ENCODE peak calls at places on chromosomes 2 and 18, in five cellular contexts. X, O, T, S and Y are unnamed samples. For H3K36me3, the result is how much of the 10 kb centered on the place peaks cover.

GRCh38 chr2:118729760-118730159 is 117.7 kb downstream of the EN1 start:
- ATAC-seq in X (no peak), O (peak), T (no peak), S (no peak), Y (no peak)

GRCh38 chr2:237475704-237476107 is 11.3 kb upstream of the MLPH start:
- ATAC-seq in X (peak), O (peak), T (peak), S (no peak), Y (peak)

GRCh38 chr2:157747695-157748370 is 119.2 kb upstream of the ACVR1C start:
- ATAC-seq in X (no peak), O (no peak), T (no peak), S (peak), Y (peak)

GRCh38 chr2:162074937-162075688 is 1.1 kb upstream of the DPP4 start:
- ATAC-seq in X (peak), O (no peak), T (no peak), S (no peak), Y (no peak)

GRCh38 chr2:178074123-178075005 is 1.8 kb upstream of the PDE11A start:
- ATAC-seq in X (no peak), O (peak), T (no peak), S (no peak), Y (no peak)

GRCh38 chr2:169711751-169712509 is 17.7 kb downstream of the PHOSPHO2 start:
- ATAC-seq in X (no peak), O (peak), T (no peak), S (no peak), Y (no peak)

GRCh38 chr2:32758232-32758631 is 130.4 kb downstream of the TTC27 start:
- ATAC-seq in X (no peak), O (no peak), T (peak), S (no peak), Y (no peak)

GRCh38 chr18:13797157-13797611 is 26.8 kb upstream of the MC5R start:
- ATAC-seq in X (no peak), O (no peak), T (no peak), S (no peak), Y (no peak)

GRCh38 chr2:241182126-241182525 is 6.4 kb upstream of the ANO7 start:
- ATAC-seq in X (no peak), O (no peak), T (no peak), S (no peak), Y (no peak)

GRCh38 chr2:113894156-113894743 is 4.4 kb downstream of the ACTR3 start:
- ATAC-seq in X (peak), O (peak), T (peak), S (no peak), Y (no peak)

GRCh38 chr2:118121986-118122767 is 33.9 kb downstream of the INSIG2 start:
- ATAC-seq in X (no peak), O (no peak), T (no peak), S (no peak), Y (no peak)

GRCh38 chr2:37349376-37349775 is 4.9 kb downstream of the QPCT start:
- ATAC-seq in X (peak), O (no peak), T (no peak), S (peak), Y (no peak)

GRCh38 chr2:10915731-10916331 is 4.1 kb downstream of the KCNF1 start:
- ATAC-seq in X (peak), O (no peak), T (no peak), S (no peak), Y (no peak)

GRCh38 chr18:10072659-10073309 is 159.0 kb downstream of the VAPA start:
- ATAC-seq in X (no peak), O (no peak), T (no peak), S (no peak), Y (no peak)

GRCh38 chr18:58394046-58394445 is 234.8 kb downstream of the ALPK2 start:
- ATAC-seq in X (no peak), O (no peak), T (no peak), S (no peak), Y (no peak)

GRCh38 chr2:40415391-40415790 is 36.5 kb downstream of the SLC8A1 start:
- ATAC-seq in X (no peak), O (no peak), T (no peak), S (no peak), Y (no peak)

GRCh38 chr2:236675051-236675450 is 105.4 kb downstream of the ACKR3 start:
- ATAC-seq in X (no peak), O (no peak), T (no peak), S (no peak), Y (no peak)

GRCh38 chr2:127400897-127401756 is 13.4 kb upstream of the MAP3K2 start:
- ATAC-seq in X (peak), O (no peak), T (peak), S (no peak), Y (peak)

GRCh38 chr2:64695656-64696310 is 42.1 kb upstream of the SERTAD2 start:
- ATAC-seq in X (no peak), O (no peak), T (no peak), S (no peak), Y (no peak)

GRCh38 chr2:39488450-39488849 is 51.4 kb upstream of the MAP4K3 start:
- ATAC-seq in X (peak), O (peak), T (peak), S (no peak), Y (peak)

GRCh38 chr18:79604913-79605235 is 74.7 kb upstream of the CTDP1 start:
- ATAC-seq in X (no peak), O (no peak), T (no peak), S (no peak), Y (no peak)

GRCh38 chr2:58834404-58834803 is 593.3 kb upstream of the FANCL start:
- ATAC-seq in X (no peak), O (peak), T (no peak), S (no peak), Y (no peak)

GRCh38 chr2:120641366-120641771 is 94.3 kb upstream of the GLI2 start:
- ATAC-seq in X (no peak), O (no peak), T (no peak), S (no peak), Y (no peak)

GRCh38 chr18:75365230-75365629 is 62.3 kb downstream of the SMIM21 start:
- ATAC-seq in X (no peak), O (no peak), T (no peak), S (no peak), Y (no peak)

GRCh38 chr2:105421053-105421452 is 22.2 kb upstream of the FHL2 start:
- ATAC-seq in X (peak), O (no peak), T (no peak), S (no peak), Y (no peak)

GRCh38 chr2:237931205-237931721 is 35.6 kb upstream of the UBE2F start:
- ATAC-seq in X (no peak), O (no peak), T (no peak), S (peak), Y (peak)

GRCh38 chr2:170221317-170222288 is 43.7 kb downstream of the MYO3B start:
- ATAC-seq in X (no peak), O (peak), T (no peak), S (peak), Y (no peak)

DNA sequence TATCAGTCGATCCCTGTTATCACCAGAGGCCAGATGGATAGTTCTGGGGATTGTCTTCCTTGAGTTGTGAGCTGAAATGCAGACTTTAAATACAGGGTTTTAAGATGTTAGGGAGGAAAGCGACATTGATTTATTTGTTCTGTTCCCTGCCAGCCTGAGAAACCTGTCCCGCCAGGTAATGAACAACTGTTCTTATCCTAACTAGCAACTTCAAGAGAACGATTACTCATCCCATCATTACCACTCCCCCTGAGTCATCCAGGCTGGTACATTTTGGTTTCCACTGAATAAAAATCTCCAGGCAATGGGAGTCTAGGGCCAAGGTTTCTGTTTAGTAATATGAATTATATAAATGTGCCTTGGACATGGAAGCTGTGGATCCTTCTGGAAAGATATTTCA is 131.2 kb downstream of the LYPD6B start:
- ATAC-seq in X (no peak), O (no peak), T (peak), S (no peak), Y (no peak)
- TF ChIP-seq EP300 in X (no peak), O (no peak), T (no peak), S (no peak), Y (no peak)

GRCh38 chr2:26217720-26218119 is 26.7 kb downstream of the HADHA start:
- ATAC-seq in X (no peak), O (no peak), T (no peak), S (no peak), Y (no peak)
- H3K36me3 ChIP-seq in X (half or more), O (half or more), T (under half), S (under half), Y (half or more)

GRCh38 chr2:12169060-12169406 is 422.6 kb downstream of the LPIN1 start:
- ATAC-seq in X (no peak), O (peak), T (peak), S (no peak), Y (peak)
- TF ChIP-seq EP300 in X (no peak), O (peak), T (no peak), S (no peak), Y (no peak)

DNA sequence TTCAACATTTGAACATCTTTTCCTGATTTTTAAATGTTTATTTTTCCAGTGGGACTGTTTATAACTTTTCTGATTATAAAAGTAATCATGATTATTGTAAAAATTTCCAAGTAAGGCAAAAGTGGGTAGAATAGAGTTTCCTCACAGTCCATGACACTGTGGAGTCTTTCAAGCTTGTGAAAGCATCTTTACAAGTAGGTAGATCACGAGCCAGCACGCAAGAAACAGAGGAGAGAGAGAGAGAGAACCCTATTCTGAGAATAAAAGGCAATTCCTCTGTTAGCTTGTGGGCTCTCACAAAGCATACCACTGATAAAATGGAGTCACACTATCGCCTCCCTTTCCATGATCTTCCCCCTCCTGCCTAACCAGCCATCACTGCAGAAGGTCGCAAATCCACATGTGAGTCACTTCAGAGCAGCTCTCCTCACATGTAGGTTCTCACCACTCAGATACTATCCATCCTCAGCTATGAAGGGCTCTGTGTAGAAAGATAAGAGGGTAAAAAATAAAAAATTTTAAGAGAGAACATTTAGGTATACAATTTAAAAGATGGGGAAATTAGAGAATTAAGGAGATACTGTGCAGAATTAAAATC is 40.3 kb downstream of the AAK1 start:
- ATAC-seq in X (no peak), O (peak), T (no peak), S (no peak), Y (no peak)
- H3K36me3 ChIP-seq in X (under half), O (under half), T (under half), S (under half), Y (under half)

DNA sequence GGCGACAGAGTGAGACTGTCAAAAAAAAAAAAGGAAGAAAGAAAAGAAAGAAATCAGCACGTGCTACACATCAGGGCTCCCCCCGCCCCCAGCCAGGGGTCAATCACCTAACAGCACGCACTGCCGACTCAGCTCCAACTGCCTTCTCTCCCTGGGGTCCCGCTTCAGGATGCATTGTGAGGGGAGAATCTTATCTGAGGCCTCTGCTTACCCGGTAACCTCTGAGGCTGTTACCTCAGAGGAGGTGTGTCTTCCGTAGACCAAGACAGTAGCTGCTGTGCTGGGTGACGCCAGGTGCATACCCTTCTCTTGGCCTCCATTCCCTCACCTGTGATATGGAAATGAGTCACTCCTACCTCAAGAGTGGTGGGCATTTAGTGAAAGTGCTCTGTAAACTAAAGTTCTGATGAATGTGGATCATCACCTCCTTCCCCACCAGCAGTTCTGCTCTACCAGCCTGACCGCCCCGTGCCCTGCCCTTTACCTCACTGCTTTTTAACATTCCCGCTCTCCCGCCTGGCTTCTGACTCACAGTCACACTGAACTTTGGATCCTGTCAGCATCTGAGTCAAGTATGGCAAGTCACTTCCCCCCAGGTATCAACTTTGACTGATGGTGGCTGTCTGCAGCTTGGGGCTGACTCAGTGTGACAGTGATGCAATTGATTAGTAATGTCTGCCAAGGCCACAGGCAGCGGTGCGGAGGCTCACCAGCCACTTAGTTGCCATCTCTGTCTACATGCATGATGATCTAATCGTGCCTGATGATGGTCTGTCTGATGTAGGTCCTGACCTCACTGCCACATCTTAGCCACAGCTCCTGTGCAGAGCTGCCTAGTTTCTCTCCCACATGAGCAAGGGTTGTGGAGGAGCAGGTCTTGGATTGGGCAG is 20.1 kb downstream of the ARID5A start:
- ATAC-seq in X (peak), O (peak), T (no peak), S (no peak), Y (no peak)
- TF ChIP-seq EP300 in X (peak), O (no peak), T (no peak), S (no peak), Y (no peak)

DNA sequence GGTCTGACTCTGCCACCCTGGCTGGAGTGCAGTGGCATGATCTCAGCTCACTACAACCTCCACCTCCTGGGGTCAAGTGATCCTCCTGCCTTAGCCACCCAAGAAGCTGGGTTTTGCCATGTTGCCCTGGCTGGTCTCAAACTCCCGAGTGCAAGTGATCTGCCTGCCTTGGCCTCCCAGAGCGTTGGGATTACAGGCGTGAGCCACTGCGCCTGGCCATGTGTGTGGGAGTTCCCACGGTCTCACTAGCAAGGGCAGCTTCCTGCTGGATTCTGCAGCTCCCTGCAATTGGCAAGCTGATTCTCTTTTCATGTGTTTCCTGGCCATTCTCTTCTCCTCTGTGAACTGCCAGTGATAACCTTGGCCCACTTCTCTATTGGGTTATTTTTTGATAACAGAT is 84.0 kb downstream of the USP40 start:
- ATAC-seq in X (no peak), O (no peak), T (no peak), S (no peak), Y (no peak)
- H3K36me3 ChIP-seq in X (half or more), O (under half), T (under half), S (under half), Y (half or more)

GRCh38 chr2:68156419-68156818 is 1.3 kb upstream of the PNO1 start:
- ATAC-seq in X (no peak), O (no peak), T (no peak), S (no peak), Y (no peak)

GRCh38 chr2:68158134-68158447 is 403 bp downstream of the PNO1 start:
- ATAC-seq in X (no peak), O (no peak), T (no peak), S (no peak), Y (no peak)

GRCh38 chr2:68155618-68156017 is 2.1 kb upstream of the PNO1 start:
- ATAC-seq in X (no peak), O (no peak), T (no peak), S (no peak), Y (no peak)

GRCh38 chr2:68157002-68157401 is 686 bp upstream of the PNO1 start:
- ATAC-seq in X (peak), O (peak), T (peak), S (peak), Y (peak)

DNA sequence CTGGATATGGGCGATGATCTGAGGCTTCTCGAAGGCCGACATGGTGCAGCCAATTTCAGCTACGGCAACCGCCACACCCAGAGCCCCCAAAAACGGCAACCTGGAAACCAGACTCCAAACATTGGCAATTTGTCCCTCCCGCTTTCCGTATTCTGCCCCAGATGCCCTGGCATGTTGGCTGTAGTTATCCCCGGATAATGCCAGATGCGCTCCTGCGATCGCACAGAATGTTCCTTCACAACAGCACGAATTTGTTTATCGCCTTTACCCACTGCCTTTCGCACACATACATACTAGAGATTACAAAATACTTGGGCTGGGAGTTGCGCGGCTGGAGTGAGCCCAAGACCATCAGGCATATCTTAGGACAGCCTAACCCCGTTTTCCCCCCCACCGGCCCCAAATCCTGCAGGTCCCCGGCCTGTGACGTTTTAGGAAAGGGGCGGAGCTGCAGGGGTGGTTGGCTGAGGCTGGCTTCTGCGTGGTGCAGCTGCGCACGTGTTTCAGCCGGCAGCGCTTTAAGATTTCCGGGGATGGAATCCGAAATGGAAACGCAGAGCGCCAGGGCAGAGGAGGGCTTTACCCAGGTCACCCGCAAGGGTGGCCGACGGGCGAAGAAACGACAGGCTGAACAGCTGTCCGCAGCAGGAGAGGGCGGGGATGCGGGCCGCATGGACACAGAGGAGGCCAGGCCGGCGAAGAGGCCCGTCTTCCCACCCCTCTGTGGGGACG is at the start of gene PNO1:
- ATAC-seq in X (peak), O (peak), T (peak), S (peak), Y (peak)
- TF ChIP-seq EP300 in X (no peak), O (peak), T (no peak), S (no peak), Y (no peak)

DNA sequence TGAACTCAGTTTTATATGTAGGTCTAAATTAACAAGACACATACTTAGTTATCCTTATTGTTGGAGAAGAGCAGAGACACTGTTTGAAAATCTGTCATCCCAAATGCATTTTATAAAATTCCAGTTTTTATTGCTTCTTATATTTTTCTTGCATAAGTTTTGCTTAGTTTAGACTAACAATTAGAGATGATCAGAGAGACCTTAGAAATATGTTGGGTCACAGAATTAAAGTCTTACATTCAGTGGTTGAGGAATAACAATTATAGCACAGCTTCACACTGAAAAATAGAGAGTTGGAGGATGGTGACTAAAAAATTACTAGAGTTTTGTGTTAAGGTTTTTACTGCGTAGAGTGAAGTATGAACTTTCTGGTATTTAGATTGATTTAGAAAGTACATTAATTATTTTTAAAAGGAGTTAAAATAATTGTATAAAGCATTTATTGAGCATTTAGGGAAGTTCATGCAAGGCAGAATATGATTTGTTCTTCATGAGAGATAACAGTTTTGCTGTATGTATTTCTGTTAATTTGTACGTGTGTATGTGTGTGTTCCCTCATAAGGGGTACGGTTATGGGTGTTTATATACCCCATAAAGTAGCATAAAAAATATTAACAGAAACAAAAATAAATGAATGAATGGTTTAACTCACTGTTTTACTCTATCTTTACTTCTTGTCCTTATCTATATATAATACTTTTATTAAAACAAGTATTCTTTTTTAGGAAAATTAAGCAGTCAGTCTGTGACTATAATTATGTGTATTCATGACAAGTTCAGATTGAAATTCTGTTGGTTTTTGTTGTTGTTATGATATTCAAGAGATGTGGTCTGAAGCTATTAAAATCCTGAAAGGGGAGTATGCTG is 31.2 kb downstream of the DDX1 start:
- ATAC-seq in X (no peak), O (no peak), T (no peak), S (no peak), Y (no peak)
- H3K36me3 ChIP-seq in X (half or more), O (half or more), T (under half), S (under half), Y (half or more)